ENCODE peak calls at places on chromosome 19, in four cellular contexts. F, K, H and B are unnamed samples.

GRCh38 chr19:58451358-58452101 is at the start of gene ZNF324B:
- DNase-seq in F (peak), K (peak), H (peak), B (peak)

GRCh38 chr19:3671680-3672574 is 28.3 kb downstream of the PIP5K1C start:
- DNase-seq in F (no peak), K (no peak), H (no peak), B (peak)

GRCh38 chr19:10074153-10074552 is 12.0 kb upstream of the SHFL start:
- DNase-seq in F (no peak), K (peak), H (no peak), B (peak)

GRCh38 chr19:10543420-10544241 is at the start of gene ATG4D:
- DNase-seq in F (peak), K (peak), H (no peak), B (peak)

GRCh38 chr19:7999376-7999775 is 6.1 kb downstream of the ELAVL1 start:
- DNase-seq in F (no peak), K (no peak), H (no peak), B (no peak)

GRCh38 chr19:53192771-53193533 is at the start of gene ZNF665:
- DNase-seq in F (peak), K (no peak), H (no peak), B (peak)

GRCh38 chr19:2428756-2429711 is 1.6 kb upstream of the TIMM13 start:
- DNase-seq in F (no peak), K (no peak), H (no peak), B (no peak)

GRCh38 chr19:58001895-58002369 is 688 bp downstream of the ZNF606 start:
- DNase-seq in F (no peak), K (peak), H (no peak), B (no peak)

GRCh38 chr19:4229179-4229931 is at the start of gene EBI3:
- DNase-seq in F (no peak), K (no peak), H (peak), B (peak)

GRCh38 chr19:42601811-42602443 is 7.2 kb upstream of the CEACAM8 start:
- DNase-seq in F (no peak), K (peak), H (no peak), B (peak)

GRCh38 chr19:44702551-44703176 is 3.7 kb downstream of the CEACAM16 start:
- DNase-seq in F (no peak), K (no peak), H (no peak), B (no peak)

GRCh38 chr19:58338825-58339558 is 12.2 kb downstream of the ZSCAN22 start:
- DNase-seq in F (peak), K (no peak), H (no peak), B (peak)

GRCh38 chr19:6532244-6532999 is 1.6 kb downstream of the TNFSF9 start:
- DNase-seq in F (no peak), K (no peak), H (no peak), B (peak)

GRCh38 chr19:18450021-18450933 is 12.3 kb upstream of the ISYNA1 start:
- DNase-seq in F (no peak), K (no peak), H (no peak), B (no peak)

GRCh38 chr19:5539431-5539833 is 28.3 kb downstream of the TINCR start:
- DNase-seq in F (peak), K (no peak), H (no peak), B (no peak)

DNA sequence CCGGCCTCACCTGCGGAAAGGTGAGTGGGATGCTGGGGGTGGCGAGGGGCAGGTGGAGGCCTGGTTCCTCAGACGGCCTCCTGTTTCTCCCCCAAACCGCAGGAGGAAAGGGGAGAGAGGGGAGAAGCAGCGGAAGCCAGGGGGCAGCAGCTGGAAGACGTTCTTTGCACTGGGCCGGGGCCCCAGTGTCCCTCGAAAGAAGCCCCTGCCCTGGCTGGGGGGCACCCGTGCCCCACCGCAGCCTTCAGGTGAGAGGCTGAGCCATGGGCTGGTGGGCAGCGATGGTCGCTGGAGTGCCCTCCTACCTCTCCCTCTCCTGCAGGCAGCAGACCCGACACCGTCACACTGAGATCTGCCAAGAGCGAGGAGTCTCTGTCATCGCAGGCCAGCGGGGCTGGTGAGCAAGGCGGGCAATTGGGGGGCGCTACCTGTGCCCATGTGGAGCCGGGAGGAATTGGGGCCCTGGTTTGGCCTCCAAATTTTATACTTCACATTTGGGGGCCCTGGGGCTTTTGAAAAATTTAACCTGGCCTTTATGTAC is 9.8 kb downstream of the ARHGAP33 start:
- DNase-seq in F (peak), K (no peak), H (no peak), B (no peak)
- TF ChIP-seq KDM1A in F (no peak), K (no peak), H (no peak), B (no peak)

GRCh38 chr19:797528-798414 is 519 bp downstream of the PTBP1 start:
- DNase-seq in F (peak), K (peak), H (peak), B (peak)
- TF ChIP-seq YY1 in F (no peak), K (peak), H (peak), B (peak)

GRCh38 chr19:13117176-13117771 is 734 bp upstream of the TRMT1 start:
- DNase-seq in F (no peak), K (no peak), H (no peak), B (no peak)
- TF ChIP-seq GABPA in F (no peak), K (no peak), H (no peak), B (no peak)

GRCh38 chr19:48878219-48879024 is 6.2 kb downstream of the PPP1R15A start:
- DNase-seq in F (no peak), K (no peak), H (no peak), B (peak)
- TF ChIP-seq KDM1A in F (no peak), K (no peak), H (no peak), B (peak)

DNA sequence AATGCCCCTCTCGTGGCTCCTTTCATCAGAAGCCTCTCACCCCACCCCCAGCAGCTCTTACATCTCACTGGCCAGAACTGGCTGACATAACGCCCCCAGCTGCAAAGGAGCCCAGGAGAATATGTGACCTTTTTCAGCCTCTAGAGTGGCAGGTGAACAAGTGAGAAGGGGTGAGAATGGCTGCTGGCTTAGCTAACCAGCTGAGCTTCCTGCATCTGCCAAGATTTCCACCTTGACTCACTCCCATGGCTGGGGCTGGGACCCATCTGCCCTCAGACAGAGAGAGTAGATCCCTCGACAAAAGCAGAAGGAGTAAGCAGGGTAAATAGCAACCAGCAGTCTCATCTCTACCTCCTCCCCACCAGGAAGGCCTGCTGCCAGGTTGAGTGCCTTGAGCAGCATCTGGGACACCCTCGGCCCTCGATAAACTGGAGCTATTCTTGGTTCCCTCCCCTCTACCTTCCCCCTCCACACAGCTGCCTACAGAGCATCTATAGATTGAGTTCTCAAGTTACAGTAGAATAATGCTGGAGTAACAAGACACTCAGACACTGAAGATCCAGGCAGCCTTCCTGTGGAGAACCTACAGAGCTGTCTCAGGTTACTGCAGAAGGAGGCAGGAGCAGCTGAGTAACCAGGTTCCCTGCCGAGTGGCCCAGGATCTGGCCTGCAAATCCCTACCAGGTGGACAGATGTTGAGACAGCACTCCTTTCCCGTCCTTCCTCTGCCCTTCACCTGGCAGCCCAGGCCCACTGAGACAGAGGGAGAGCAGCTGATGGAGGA is 15.5 kb downstream of the KASH5 start:
- DNase-seq in F (peak), K (no peak), H (no peak), B (no peak)
- TF ChIP-seq YY1 in F (no peak), K (no peak), H (no peak), B (no peak)

GRCh38 chr19:39679056-39679790 is 23.5 kb downstream of the LGALS16 start:
- DNase-seq in F (no peak), K (no peak), H (peak), B (no peak)
- TF ChIP-seq GABPA in F (no peak), K (no peak), H (no peak), B (no peak)

DNA sequence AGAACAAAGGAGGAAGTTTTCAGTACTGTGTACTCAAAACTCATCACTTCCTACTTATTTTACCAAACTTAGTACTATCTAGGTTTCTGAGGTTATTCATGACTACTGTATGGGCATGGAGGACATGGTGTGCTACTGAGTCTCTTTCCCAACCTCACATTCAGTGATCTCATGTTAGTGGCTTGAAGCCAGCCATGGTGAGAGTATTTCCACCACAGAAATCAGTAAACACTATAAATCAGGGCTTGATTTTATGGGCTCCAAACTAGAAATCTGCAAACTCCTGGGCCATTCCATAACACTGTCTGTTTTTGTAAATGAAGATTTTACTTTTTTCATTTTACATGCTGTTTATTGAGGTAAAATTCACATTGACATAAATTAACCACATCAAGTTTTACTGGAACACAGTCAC is 19.7 kb downstream of the MED26 start:
- DNase-seq in F (no peak), K (no peak), H (no peak), B (no peak)
- TF ChIP-seq KDM1A in F (no peak), K (no peak), H (no peak), B (peak)

DNA sequence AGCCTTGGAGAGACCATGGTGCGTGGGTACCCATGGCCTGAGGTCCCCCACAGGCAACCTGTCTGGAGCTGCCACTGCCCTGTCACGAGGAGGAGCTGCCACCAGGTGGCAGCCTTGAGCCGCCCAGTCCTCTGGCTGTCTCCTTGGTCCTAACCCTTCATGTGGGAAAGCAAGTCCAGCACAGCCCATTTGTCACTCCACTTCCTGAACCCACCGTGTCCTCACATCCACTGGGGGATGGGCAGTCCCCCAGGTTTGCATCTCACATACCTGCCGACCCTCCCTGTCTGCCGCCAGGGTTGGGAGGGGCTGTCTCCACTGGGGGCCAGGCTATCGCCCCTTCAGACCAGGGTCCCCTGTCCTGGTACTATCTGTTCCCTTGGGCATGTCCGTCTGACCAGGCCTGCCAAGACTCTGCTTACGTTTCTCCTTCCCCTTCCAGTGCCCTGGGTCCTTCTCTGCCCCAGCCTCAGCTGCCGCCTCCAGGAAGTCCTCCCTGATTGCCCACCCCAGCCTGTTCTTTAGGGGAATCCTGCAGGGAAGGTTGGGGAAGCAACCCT is 4.5 kb downstream of the FAM174C start:
- DNase-seq in F (peak), K (peak), H (no peak), B (peak)
- TF ChIP-seq YY1 in F (no peak), K (no peak), H (peak), B (no peak)

GRCh38 chr19:15323496-15324235 is 8.7 kb downstream of the BRD4 start:
- DNase-seq in F (no peak), K (peak), H (no peak), B (peak)
- TF ChIP-seq GABPA in F (no peak), K (no peak), H (no peak), B (no peak)

GRCh38 chr19:41306394-41306793 is 3.6 kb upstream of the CCDC97 start:
- DNase-seq in F (no peak), K (no peak), H (no peak), B (no peak)
- TF ChIP-seq KDM1A in F (no peak), K (no peak), H (no peak), B (no peak)